ENCODE peak calls at places on chromosomes 6 and 20, in five cellular contexts. D, B, C, V and M are unnamed samples. For H3K27me3, the result is how much of the 10 kb centered on the place peaks cover.

GRCh38 chr6:12570461-12571030 is 146.0 kb upstream of the PHACTR1 start:
- DNase-seq in B (no peak), C (no peak), V (no peak), D (no peak), M (peak)

GRCh38 chr6:117976030-117976651 is 69.1 kb downstream of the SLC35F1 start:
- DNase-seq in B (no peak), V (peak), D (no peak), C (peak), M (peak)

GRCh38 chr20:5674176-5674660 is 76.0 kb upstream of the SHLD1 start:
- DNase-seq in D (peak), B (no peak), V (no peak), C (no peak), M (peak)

GRCh38 chr6:143060806-143061596 is at the start of gene AIG1:
- DNase-seq in B (peak), V (no peak), D (no peak), C (peak), M (peak)

GRCh38 chr6:106512048-106512957 is 117.0 kb downstream of the RTN4IP1 start:
- DNase-seq in B (peak), V (no peak), C (peak), D (no peak), M (peak)

GRCh38 chr6:48641544-48641943 is 530.5 kb upstream of the PTCHD4 start:
- DNase-seq in B (no peak), D (no peak), V (no peak), C (no peak), M (peak)

GRCh38 chr6:39361657-39362486 is 39.4 kb upstream of the KCNK16 start:
- DNase-seq in V (peak), D (no peak), B (peak), C (peak), M (peak)

GRCh38 chr6:100472674-100473073 is 8.0 kb upstream of the SIM1 start:
- DNase-seq in C (no peak), D (peak), V (no peak), B (no peak), M (peak)

GRCh38 chr20:57372157-57372556 is 19.0 kb upstream of the RBM38 start:
- DNase-seq in C (no peak), D (no peak), V (no peak), B (no peak), M (no peak)

GRCh38 chr20:46000571-46001145 is 8.1 kb upstream of the MMP9 start:
- DNase-seq in C (no peak), D (no peak), B (no peak), V (no peak), M (no peak)

GRCh38 chr6:13708679-13709261 is 2.9 kb downstream of the RANBP9 start:
- DNase-seq in B (no peak), V (no peak), C (no peak), D (no peak), M (no peak)

GRCh38 chr6:104718672-104719071 is 141.0 kb downstream of the HACE1 start:
- DNase-seq in C (no peak), D (no peak), B (no peak), V (no peak), M (no peak)

GRCh38 chr6:36514554-36515456 is 32.5 kb downstream of the STK38 start:
- DNase-seq in V (no peak), C (no peak), D (no peak), B (no peak), M (peak)

GRCh38 chr6:55916188-55916587 is 40.8 kb upstream of the BMP5 start:
- DNase-seq in D (no peak), B (no peak), C (no peak), V (no peak), M (peak)

GRCh38 chr20:61736751-61737310 is 328.9 kb downstream of the TAF4 start:
- DNase-seq in D (no peak), B (no peak), V (no peak), C (no peak), M (no peak)

GRCh38 chr20:52859156-52859887 is 112.8 kb upstream of the TSHZ2 start:
- DNase-seq in B (no peak), C (peak), V (no peak), D (no peak), M (peak)

GRCh38 chr6:168107191-168107940 is 28.4 kb upstream of the FRMD1 start:
- DNase-seq in C (no peak), B (no peak), V (no peak), D (no peak), M (peak)

GRCh38 chr6:147711511-147711910 is 203.0 kb downstream of the SAMD5 start:
- DNase-seq in B (no peak), V (no peak), C (no peak), D (no peak), M (no peak)

GRCh38 chr6:110098511-110099116 is 80.9 kb downstream of the WASF1 start:
- DNase-seq in V (no peak), B (no peak), D (no peak), C (no peak), M (peak)

GRCh38 chr20:58638467-58639181 is 12.5 kb upstream of the STX16 start:
- DNase-seq in B (no peak), D (no peak), V (no peak), C (no peak), M (no peak)

GRCh38 chr6:71727632-71728294 is 158.6 kb upstream of the RIMS1 start:
- DNase-seq in V (no peak), D (peak), C (no peak), B (no peak), M (no peak)

GRCh38 chr6:49509342-49509741 is 9.6 kb downstream of the GLYATL3 start:
- DNase-seq in V (no peak), B (no peak), C (no peak), D (no peak), M (no peak)

GRCh38 chr20:8854566-8854965 is 214.3 kb upstream of the PLCB4 start:
- DNase-seq in V (no peak), C (peak), D (no peak), B (peak), M (no peak)

GRCh38 chr6:104483225-104483834 is 376.4 kb downstream of the HACE1 start:
- DNase-seq in C (no peak), D (no peak), B (no peak), V (peak), M (peak)

GRCh38 chr6:43243649-43244321 is 504 bp downstream of the TTBK1 start:
- DNase-seq in D (no peak), C (no peak), B (no peak), V (no peak), M (no peak)

GRCh38 chr6:43248791-43249190 is 5.5 kb downstream of the TTBK1 start:
- DNase-seq in B (no peak), C (no peak), V (no peak), D (no peak), M (no peak)

GRCh38 chr6:43246301-43247114 is 3.2 kb downstream of the TTBK1 start:
- DNase-seq in C (peak), B (no peak), D (no peak), V (no peak), M (no peak)

GRCh38 chr6:43248107-43248506 is 4.8 kb downstream of the TTBK1 start:
- DNase-seq in V (no peak), D (no peak), B (no peak), C (no peak), M (no peak)

GRCh38 chr6:43247115-43247999 is 4.1 kb downstream of the TTBK1 start:
- DNase-seq in B (peak), V (no peak), D (no peak), C (peak), M (peak)
- H3K27me3 ChIP-seq in B (under half), V (under half), D (under half), C (under half), M (under half)

GRCh38 chr6:109096198-109096597 is 891 bp downstream of the CEP57L1 start:
- DNase-seq in V (no peak), D (no peak), B (no peak), C (no peak), M (no peak)

GRCh38 chr6:109093732-109094131 is 914 bp downstream of the SESN1 start:
- DNase-seq in C (peak), V (no peak), B (no peak), D (no peak), M (peak)

GRCh38 chr6:109095821-109096084 is 446 bp downstream of the CEP57L1 start:
- DNase-seq in B (no peak), C (no peak), V (no peak), D (no peak), M (no peak)

GRCh38 chr6:109094351-109095035 is at the start of gene SESN1:
- DNase-seq in V (peak), B (peak), D (peak), C (peak), M (peak)

DNA sequence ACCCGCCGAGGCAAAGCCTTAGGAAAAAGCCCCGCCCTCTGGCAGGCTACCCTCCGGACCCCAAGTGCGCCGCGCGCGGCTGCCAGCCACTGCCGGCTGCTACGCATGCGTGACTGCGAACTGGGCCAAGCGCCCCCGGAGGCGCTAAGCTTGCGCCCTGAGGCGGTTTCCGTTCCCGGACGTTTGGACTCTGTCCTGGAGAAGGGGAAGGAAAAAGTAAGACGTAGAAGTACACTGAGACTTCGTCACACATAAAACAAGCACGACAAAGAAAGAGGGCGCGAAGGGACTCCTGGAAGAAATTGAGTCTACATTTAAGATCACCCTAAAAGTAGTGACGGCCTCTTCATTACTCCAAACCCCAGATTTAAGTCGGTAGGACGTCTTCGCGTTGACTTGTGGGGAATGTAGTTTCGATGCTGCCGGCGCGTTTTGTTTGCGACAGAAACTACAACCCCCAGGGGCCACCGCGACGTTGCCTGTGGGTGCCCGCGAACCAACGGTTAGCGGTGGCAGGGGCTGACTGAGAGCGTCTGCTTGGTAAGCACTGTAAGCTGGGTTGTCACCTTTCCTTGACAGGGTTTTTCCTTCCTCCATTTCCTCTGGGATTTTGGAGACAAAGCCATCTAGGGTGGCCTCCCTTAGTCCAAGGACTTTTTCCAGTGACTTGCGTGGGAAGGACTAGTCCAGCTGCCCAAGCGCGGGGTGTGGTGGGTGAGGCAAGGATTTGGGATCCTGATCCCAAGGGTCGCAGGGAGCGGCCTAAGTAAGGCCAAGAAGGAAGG is at the start of gene CEP57L1:
- DNase-seq in B (peak), V (peak), C (peak), D (peak), M (peak)
- TF ChIP-seq CTCF in B (no peak), V (no peak), C (peak), D (peak), M (no peak)

GRCh38 chr6:21064716-21065340 is 528.7 kb upstream of the SOX4 start:
- DNase-seq in B (no peak), V (no peak), C (no peak), D (no peak), M (no peak)

GRCh38 chr6:21067521-21067920 is 526.0 kb upstream of the SOX4 start:
- DNase-seq in V (no peak), D (no peak), B (no peak), C (no peak), M (no peak)

GRCh38 chr6:21061892-21062291 is 527.6 kb downstream of the CDKAL1 start:
- DNase-seq in B (no peak), V (no peak), D (no peak), C (no peak), M (no peak)
- H3K4me3 ChIP-seq in B (no peak), V (no peak), D (no peak), C (no peak), M (no peak)

GRCh38 chr20:1950836-1951235 is 43.0 kb downstream of the PDYN start:
- DNase-seq in D (no peak), C (peak), V (no peak), B (no peak), M (no peak)
- H3K27me3 ChIP-seq in D (under half), C (under half), V (under half), B (under half), M (under half)

GRCh38 chr6:62891065-62891647 is 320.1 kb upstream of the FKBP1C start:
- DNase-seq in V (no peak), C (peak), B (no peak), D (no peak), M (peak)
- TF ChIP-seq CTCF in V (no peak), C (peak), B (no peak), D (peak), M (no peak)